ENCODE peak calls at places on chromosomes 1 and 21, in six cellular contexts. E is activated T-helper 1 cell treated with anti-CD3 and anti-CD28 coated beads, Interleukin-12 subunit alpha, Interleukin-12 subunit beta, Interleukin-2, Interleukin-4 antibody, amounts not matched to agents 30 ng/mL and 10 ng/mL and 1 ng/mL, durations not matched to agents 14 hours and 24 hours and 36 hours; U is AG10803; C is neuronal stem cell; R is HEK293T; K is GM12865. Z is an unnamed sample.
A peak's percentile ranks its signal among the peaks of the same experiment; 100 is the strongest.

GRCh38 chr1:41742219-41742618 is 176.5 kb downstream of the HIVEP3 start:
- DNase-seq in U (peak; percentile 88), R (no peak), C (no peak), E (no peak), K (no peak), Z (peak; percentile 42)

GRCh38 chr1:9655127-9655723 is 3.7 kb downstream of the PIK3CD start:
- DNase-seq in C (no peak), K (peak; percentile 84), U (no peak), E (peak; percentile 51), R (no peak), Z (no peak)

GRCh38 chr1:88990426-88990825 is 2.0 kb downstream of the KYAT3 start:
- DNase-seq in U (no peak), E (no peak), R (no peak), C (no peak), K (no peak), Z (no peak)

GRCh38 chr1:52179073-52179472 is 37.2 kb downstream of the ZFYVE9 start:
- DNase-seq in K (no peak), U (no peak), R (no peak), E (no peak), C (no peak), Z (no peak)

GRCh38 chr1:88608139-88608943 is 75.7 kb upstream of the PKN2 start:
- DNase-seq in K (peak; percentile 38), R (peak; percentile 58), E (no peak), U (peak; percentile 26), C (peak; percentile 5), Z (peak; percentile 54)

GRCh38 chr1:234616644-234617043 is 6.7 kb upstream of the IRF2BP2 start:
- DNase-seq in R (no peak), K (no peak), U (peak; percentile 90), E (no peak), C (no peak), Z (peak; percentile 45)

GRCh38 chr1:22903113-22903512 is 69.6 kb downstream of the LACTBL1 start:
- DNase-seq in K (no peak), E (no peak), R (no peak), C (no peak), U (peak; percentile 58), Z (peak; percentile 7)

GRCh38 chr1:147758379-147759100 is 1.9 kb downstream of the GJA5 start:
- DNase-seq in C (no peak), U (no peak), E (no peak), K (no peak), R (no peak), Z (no peak)

GRCh38 chr21:43602277-43603229 is 56.7 kb downstream of the HSF2BP start:
- DNase-seq in R (no peak), K (no peak), U (no peak), E (no peak), C (no peak), Z (no peak)

GRCh38 chr1:24888061-24888970 is 41.8 kb downstream of the RUNX3 start:
- DNase-seq in R (no peak), E (no peak), K (no peak), C (no peak), U (no peak), Z (no peak)

GRCh38 chr1:41342774-41343355 is 18.4 kb upstream of the FOXO6 start:
- DNase-seq in R (no peak), K (no peak), C (no peak), U (no peak), E (no peak), Z (no peak)

GRCh38 chr1:99469641-99470040 is 176.3 kb upstream of the PALMD start:
- DNase-seq in C (no peak), E (no peak), U (peak; percentile 63), K (no peak), R (no peak), Z (peak; percentile 43)

GRCh38 chr1:212638419-212639151 is 30.0 kb downstream of the ATF3 start:
- DNase-seq in E (no peak), R (no peak), U (peak; percentile 79), K (no peak), C (no peak), Z (peak; percentile 77)

GRCh38 chr1:119603695-119604094 is 44.4 kb downstream of the ZNF697 start:
- DNase-seq in C (no peak), E (no peak), K (no peak), R (no peak), U (no peak), Z (no peak)

GRCh38 chr1:8194481-8195227 is 123.3 kb upstream of the SLC45A1 start:
- DNase-seq in K (no peak), U (peak; percentile 30), R (no peak), C (no peak), E (no peak), Z (peak; percentile 41)

GRCh38 chr1:54276617-54277450 is 76.9 kb downstream of the MRPL37 start:
- DNase-seq in E (no peak), K (no peak), R (no peak), U (no peak), C (no peak), Z (no peak)

GRCh38 chr1:43936470-43937151 is 3.0 kb downstream of the ARTN start:
- DNase-seq in U (no peak), E (no peak), R (no peak), K (no peak), C (peak; percentile 38), Z (peak; percentile 52)

GRCh38 chr1:202968895-202969295 is 1.8 kb upstream of the CYB5R1 start:
- DNase-seq in R (peak; percentile 82), U (peak; percentile 65), K (peak; percentile 77), E (peak; percentile 20), C (peak; percentile 36), Z (peak; percentile 69)

GRCh38 chr1:198496216-198497143 is 44.0 kb downstream of the ATP6V1G3 start:
- DNase-seq in C (no peak), E (no peak), K (no peak), R (no peak), U (peak; percentile 80), Z (peak; percentile 68)

GRCh38 chr1:225896937-225897549 is 8.1 kb upstream of the LEFTY1 start:
- DNase-seq in U (no peak), E (peak; percentile 81), K (peak; percentile 93), C (no peak), R (no peak), Z (no peak)

GRCh38 chr1:112335351-112335750 is 60.7 kb upstream of the CTTNBP2NL start:
- DNase-seq in E (no peak), U (no peak), C (no peak), K (no peak), R (no peak), Z (no peak)

GRCh38 chr1:168512864-168513595 is 30.8 kb downstream of the XCL2 start:
- DNase-seq in U (no peak), E (no peak), K (no peak), C (no peak), R (no peak), Z (no peak)

GRCh38 chr1:67724928-67725560 is 40.0 kb downstream of the GADD45A start:
- DNase-seq in K (no peak), E (no peak), R (no peak), U (peak; percentile 93), C (no peak), Z (peak; percentile 66)

GRCh38 chr1:39540504-39541031 is 36.0 kb downstream of the PABPC4 start:
- DNase-seq in E (no peak), K (no peak), U (peak; percentile 29), C (no peak), R (no peak), Z (no peak)

GRCh38 chr1:88983791-88984552 is 8.5 kb downstream of the KYAT3 start:
- DNase-seq in R (peak; percentile 22), C (peak; percentile 15), K (peak; percentile 65), E (no peak), U (peak; percentile 54), Z (peak; percentile 91)

GRCh38 chr1:54557956-54558355 is 9.9 kb downstream of the ACOT11 start:
- DNase-seq in R (no peak), U (no peak), E (no peak), C (no peak), K (no peak), Z (no peak)

GRCh38 chr21:38984568-38984967 is 178.8 kb downstream of the ETS2 start:
- DNase-seq in K (no peak), R (no peak), U (peak; percentile 53), C (no peak), E (no peak), Z (peak; percentile 53)

Z was measured in adipocyte.